ENCODE peak calls at places on chromosomes 1 and 21, in seven cellular contexts. S, N, U, X, G, Y and O are unnamed samples.

GRCh38 chr1:192580351-192580962 is 4.9 kb downstream of the RGS1 start:
- DNase-seq in S (peak; percentile 19), N (no peak), U (peak; percentile 21), X (peak; percentile 82), G (no peak), Y (no peak), O (peak; percentile 14)

GRCh38 chr1:226972931-226973330 is 32.8 kb downstream of the COQ8A start:
- DNase-seq in S (no peak), N (no peak), U (no peak), X (no peak), G (no peak), Y (no peak), O (no peak)

GRCh38 chr21:45299864-45300785 is 12.4 kb upstream of the POFUT2 start:
- DNase-seq in S (no peak), N (no peak), U (no peak), X (no peak), G (peak; percentile 19), Y (peak; percentile 42), O (no peak)

GRCh38 chr1:184036517-184036949 is 995 bp downstream of the COLGALT2 start:
- DNase-seq in S (no peak), N (no peak), U (no peak), X (no peak), G (peak; percentile 27), Y (peak; percentile 35), O (peak; percentile 69)

GRCh38 chr1:50246869-50247268 is 138.1 kb downstream of the ELAVL4 start:
- DNase-seq in S (no peak), N (no peak), U (no peak), X (no peak), G (no peak), Y (no peak), O (no peak)

GRCh38 chr1:84847253-84848247 is 45.5 kb downstream of the LPAR3 start:
- DNase-seq in S (peak; percentile 95), N (peak; percentile 87), U (peak; percentile 89), X (peak; percentile 99), G (peak; percentile 55), Y (peak; percentile 36), O (peak; percentile 86)

GRCh38 chr21:32463889-32464300 is 51.4 kb downstream of the EVA1C start:
- DNase-seq in S (peak; percentile 54), N (no peak), U (no peak), X (peak; percentile 99), G (no peak), Y (no peak), O (no peak)

GRCh38 chr1:236502972-236503639 is 20.7 kb upstream of the LGALS8 start:
- DNase-seq in S (peak; percentile 65), N (no peak), U (peak; percentile 63), X (peak; percentile 54), G (peak; percentile 16), Y (peak; percentile 39), O (no peak)

GRCh38 chr1:64550946-64551345 is 81.0 kb downstream of the CACHD1 start:
- DNase-seq in S (no peak), N (no peak), U (no peak), X (no peak), G (no peak), Y (no peak), O (no peak)

GRCh38 chr21:45502006-45502345 is 40.3 kb downstream of the SLC19A1 start:
- DNase-seq in S (no peak), N (no peak), U (no peak), X (no peak), G (peak; percentile 11), Y (peak; percentile 40), O (peak; percentile 4)

GRCh38 chr21:45935628-45936027 is 45.9 kb upstream of the COL6A1 start:
- DNase-seq in S (no peak), N (no peak), U (no peak), X (peak; percentile 51), G (no peak), Y (no peak), O (no peak)

GRCh38 chr1:35808376-35809155 is 750 bp downstream of the AGO4 start:
- DNase-seq in S (peak; percentile 26), N (no peak), U (peak; percentile 38), X (peak; percentile 25), G (peak; percentile 25), Y (peak; percentile 52), O (peak; percentile 17)

GRCh38 chr1:224763126-224763764 is 147.1 kb downstream of the CNIH3 start:
- DNase-seq in S (no peak), N (no peak), U (no peak), X (no peak), G (no peak), Y (no peak), O (no peak)

GRCh38 chr1:154212083-154212482 is 6.0 kb upstream of the CFAP141 start:
- DNase-seq in S (no peak), N (no peak), U (no peak), X (no peak), G (no peak), Y (no peak), O (no peak)

GRCh38 chr1:227782226-227782625 is 33.2 kb upstream of the PRSS38 start:
- DNase-seq in S (no peak), N (no peak), U (peak; percentile 6), X (no peak), G (no peak), Y (no peak), O (no peak)

GRCh38 chr1:38102576-38102975 is 56.0 kb upstream of the POU3F1 start:
- DNase-seq in S (no peak), N (no peak), U (no peak), X (no peak), G (no peak), Y (no peak), O (no peak)

DNA sequence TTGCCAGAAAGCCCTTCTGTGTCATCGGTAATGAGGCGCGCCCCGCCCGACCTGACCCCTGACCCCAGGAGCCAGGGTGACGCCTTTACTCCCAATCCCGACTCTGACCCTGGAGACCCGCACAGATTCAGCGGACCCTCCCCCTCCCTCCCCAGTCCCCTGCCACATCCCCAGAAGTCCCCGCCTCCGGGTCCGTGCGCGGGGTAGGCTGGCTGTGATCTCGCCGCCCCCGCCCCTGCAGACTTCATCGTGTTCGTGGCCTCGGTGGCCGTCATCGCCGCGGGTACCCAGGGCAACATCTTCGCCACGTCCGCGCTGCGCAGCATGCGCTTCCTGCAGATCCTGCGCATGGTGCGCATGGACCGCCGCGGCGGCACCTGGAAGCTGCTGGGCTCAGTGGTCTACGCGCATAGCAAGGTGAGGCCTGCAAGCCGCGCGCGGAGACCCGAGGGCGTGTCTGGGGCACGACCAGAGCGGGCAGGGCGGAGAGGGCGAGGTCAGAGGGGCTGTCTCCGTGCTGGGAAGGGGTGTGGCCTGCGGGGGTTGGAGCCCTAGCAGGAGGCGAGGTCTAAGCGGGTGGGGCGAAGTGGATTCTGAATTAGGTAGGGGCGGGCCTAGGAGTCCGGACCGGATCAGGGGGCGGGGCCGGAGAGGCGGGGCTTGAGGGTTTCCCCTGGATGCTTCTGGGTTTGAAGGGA is 34.8 kb downstream of the KCNQ4 start:
- DNase-seq in S (peak; percentile 31), N (peak; percentile 66), U (peak; percentile 88), X (no peak), G (peak; percentile 37), Y (peak; percentile 52), O (no peak)
- H3K4me3 ChIP-seq in S (peak overlapping the region; percentile 16), N (no peak overlapping the region), U (peak overlapping the region; percentile 40), X (peak overlapping the region; percentile 39), G (peak overlapping the region; percentile 1), Y (no peak overlapping the region), O (no peak overlapping the region)

DNA sequence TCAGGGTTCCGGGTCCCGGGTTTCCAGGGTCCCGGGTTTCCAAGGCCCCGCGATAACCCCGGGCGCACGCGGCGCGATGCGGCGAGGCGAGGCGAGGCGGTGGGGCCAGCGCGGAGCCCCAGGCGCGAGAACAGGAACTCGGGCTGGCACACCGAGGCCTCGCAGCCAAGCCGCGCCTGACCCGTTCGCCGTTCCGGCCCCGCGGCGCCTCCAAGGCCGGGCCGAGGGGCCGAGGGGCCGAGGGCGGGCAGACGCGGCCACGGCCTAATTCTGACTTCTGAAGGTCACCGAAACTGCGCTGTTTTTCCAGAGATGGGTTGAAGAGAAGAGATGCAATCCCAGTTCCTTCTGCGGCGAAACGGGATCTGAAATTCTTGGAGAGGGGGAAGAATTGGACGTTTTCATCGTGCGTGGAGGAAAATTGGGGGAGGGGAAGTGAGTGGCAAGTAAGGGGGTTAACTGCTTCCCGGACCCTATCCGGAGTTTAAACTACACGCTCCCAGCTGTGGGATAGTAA is 8.3 kb downstream of the TBX15 start:
- DNase-seq in S (no peak), N (no peak), U (no peak), X (no peak), G (no peak), Y (no peak), O (no peak)
- H3K4me3 ChIP-seq in S (no peak overlapping the region), N (peak overlapping the region; percentile 41), U (no peak overlapping the region), X (no peak overlapping the region), G (no peak overlapping the region), Y (no peak overlapping the region), O (no peak overlapping the region)

DNA sequence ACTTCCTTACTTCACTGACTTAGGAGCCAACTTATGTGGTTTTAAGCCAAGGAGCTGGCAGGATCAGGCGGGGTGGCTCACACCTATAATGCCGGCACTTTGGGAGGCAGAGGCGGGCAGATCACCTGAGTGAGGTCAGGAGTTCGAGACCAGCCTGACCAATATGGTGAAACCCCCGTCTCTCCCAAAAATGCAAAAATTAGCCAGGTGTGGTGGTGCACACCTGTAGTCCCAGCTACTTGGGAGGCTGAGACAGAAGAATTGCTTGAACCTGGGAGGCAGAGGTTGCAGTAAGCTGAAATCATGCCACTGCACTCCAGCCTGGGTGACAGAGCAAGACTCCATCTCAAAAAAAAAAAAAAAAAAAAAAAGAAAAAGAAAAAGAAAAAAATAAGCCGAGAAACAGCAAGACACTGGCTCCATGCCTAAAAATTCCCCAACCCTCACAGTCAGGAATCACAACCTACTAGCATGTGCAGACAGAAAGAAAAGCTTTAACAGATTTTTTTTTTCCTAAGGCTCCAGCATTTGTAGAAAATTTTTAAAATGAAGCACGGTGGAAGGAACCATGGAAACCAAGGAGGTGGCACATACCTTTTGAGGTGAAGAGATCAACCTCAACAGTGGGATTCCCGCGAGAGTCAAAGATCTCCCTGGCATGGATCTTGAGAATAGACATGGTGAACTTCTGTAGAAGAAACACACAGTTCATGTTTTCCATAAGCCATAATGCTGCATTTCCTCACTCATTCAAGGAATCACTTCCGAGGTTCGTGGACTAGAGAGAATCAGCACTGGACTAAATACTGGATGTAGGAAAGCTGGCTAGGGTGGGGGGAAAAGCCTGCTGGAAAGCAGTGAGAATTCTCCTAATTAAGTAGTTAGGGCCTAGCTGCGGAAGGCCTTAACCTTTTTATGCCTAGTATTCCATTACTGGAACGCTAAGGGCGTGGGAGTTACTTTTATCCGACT is 4.0 kb downstream of the ENO1 start:
- DNase-seq in S (no peak), N (no peak), U (no peak), X (peak; percentile 63), G (no peak), Y (no peak), O (no peak)
- H3K4me3 ChIP-seq in S (no peak overlapping the region), N (peak overlapping the region; percentile 96), U (no peak overlapping the region), X (no peak overlapping the region), G (no peak overlapping the region), Y (no peak overlapping the region), O (peak overlapping the region; percentile 81)

GRCh38 chr1:17045140-17045539 is 8.7 kb downstream of the SDHB start:
- DNase-seq in S (no peak), N (no peak), U (no peak), X (no peak), G (no peak), Y (no peak), O (no peak)

GRCh38 chr1:17046043-17046657 is 7.7 kb downstream of the SDHB start:
- DNase-seq in S (no peak), N (peak; percentile 9), U (no peak), X (peak; percentile 83), G (no peak), Y (no peak), O (no peak)

GRCh38 chr1:17047924-17048323 is 5.9 kb downstream of the SDHB start:
- DNase-seq in S (no peak), N (no peak), U (no peak), X (no peak), G (no peak), Y (no peak), O (no peak)

GRCh38 chr1:17043676-17044075 is 10.2 kb downstream of the SDHB start:
- DNase-seq in S (no peak), N (no peak), U (no peak), X (no peak), G (no peak), Y (no peak), O (no peak)

GRCh38 chr1:17045623-17046022 is 8.2 kb downstream of the SDHB start:
- DNase-seq in S (no peak), N (no peak), U (no peak), X (peak; percentile 35), G (no peak), Y (no peak), O (no peak)
- H3K4me3 ChIP-seq in S (no peak overlapping the region), N (no peak overlapping the region), U (no peak overlapping the region), X (peak overlapping the region; percentile 23), G (peak overlapping the region; percentile 25), Y (peak overlapping the region; percentile 5), O (no peak overlapping the region)